ENCODE peak calls at places on chromosomes 7 and 10, in four cellular contexts. M is K562, O is endothelial cell of umbilical vein, Q is GM12878. N is an unnamed sample.

GRCh38 chr10:4372601-4373000 is 453.4 kb upstream of the AKR1E2 start:
- DNase-seq in M (no peak), O (peak), Q (no peak), N (no peak)

GRCh38 chr7:159226303-159226702 is 81.6 kb upstream of the VIPR2 start:
- DNase-seq in Q (no peak), M (no peak), O (no peak), N (no peak)

GRCh38 chr10:31942892-31943291 is 14.3 kb upstream of the ARHGAP12 start:
- DNase-seq in Q (no peak), O (no peak), M (no peak), N (peak)

GRCh38 chr7:16027396-16027795 is 340.9 kb upstream of the MEOX2 start:
- DNase-seq in M (no peak), O (no peak), Q (no peak), N (no peak)

GRCh38 chr10:56973766-56974165 is 612.7 kb upstream of the ZWINT start:
- DNase-seq in Q (no peak), M (no peak), O (no peak), N (no peak)

GRCh38 chr10:66695046-66695445 is 230.8 kb upstream of the LRRTM3 start:
- DNase-seq in Q (no peak), O (no peak), M (no peak), N (no peak)

GRCh38 chr10:43225787-43226153 is 41.1 kb downstream of the RASGEF1A start:
- DNase-seq in Q (no peak), O (no peak), M (no peak), N (no peak)

GRCh38 chr7:43112941-43113621 is 634 bp downstream of the HECW1 start:
- DNase-seq in M (peak), O (peak), Q (no peak), N (no peak)

GRCh38 chr7:2242541-2243482 is 786 bp downstream of the NUDT1 start:
- DNase-seq in M (no peak), O (peak), Q (no peak), N (peak)

GRCh38 chr7:145919712-145920111 is 196.9 kb upstream of the CNTNAP2 start:
- DNase-seq in Q (no peak), M (no peak), O (no peak), N (no peak)

GRCh38 chr7:131735151-131735550 is 178.7 kb upstream of the PODXL start:
- DNase-seq in Q (no peak), O (peak), M (no peak), N (no peak)

GRCh38 chr7:33093266-33093665 is 15.9 kb downstream of the RP9 start:
- DNase-seq in O (no peak), M (no peak), Q (no peak), N (no peak)

GRCh38 chr7:4080013-4080412 is 602.1 kb upstream of the FOXK1 start:
- DNase-seq in Q (no peak), M (no peak), O (no peak), N (no peak)

GRCh38 chr7:29639887-29640600 is 76.4 kb downstream of the PRR15 start:
- DNase-seq in O (no peak), M (no peak), Q (no peak), N (no peak)

GRCh38 chr10:125415964-125416363 is 255.6 kb upstream of the CTBP2 start:
- DNase-seq in O (no peak), M (no peak), Q (no peak), N (no peak)

GRCh38 chr7:80841566-80842478 is 77.0 kb downstream of the SEMA3C start:
- DNase-seq in O (no peak), M (no peak), Q (no peak), N (no peak)

GRCh38 chr7:139515266-139515665 is 8.2 kb upstream of the CLEC2L start:
- DNase-seq in Q (no peak), M (no peak), O (no peak), N (no peak)

GRCh38 chr10:79386637-79387465 is 39.6 kb downstream of the PPIF start:
- DNase-seq in O (no peak), M (no peak), Q (no peak), N (no peak)

GRCh38 chr7:76257973-76258372 is 44.5 kb upstream of the HSPB1 start:
- DNase-seq in M (peak), Q (no peak), O (no peak), N (peak)

GRCh38 chr7:151507806-151508205 is 11.9 kb downstream of the RHEB start:
- DNase-seq in Q (no peak), O (peak), M (no peak), N (no peak)
- H2AFZ ChIP-seq in Q (no peak), O (no peak), M (no peak), N (no peak)

GRCh38 chr7:148721390-148721789 is 22.7 kb downstream of the CUL1 start:
- DNase-seq in Q (no peak), O (no peak), M (no peak), N (no peak)

GRCh38 chr7:148717266-148717793 is 18.6 kb downstream of the CUL1 start:
- DNase-seq in O (no peak), M (no peak), Q (no peak), N (no peak)

GRCh38 chr7:148719753-148720152 is 21.1 kb downstream of the CUL1 start:
- DNase-seq in O (no peak), Q (no peak), M (no peak), N (no peak)

GRCh38 chr7:148720472-148720871 is 21.8 kb downstream of the CUL1 start:
- DNase-seq in M (no peak), O (no peak), Q (no peak), N (no peak)

DNA sequence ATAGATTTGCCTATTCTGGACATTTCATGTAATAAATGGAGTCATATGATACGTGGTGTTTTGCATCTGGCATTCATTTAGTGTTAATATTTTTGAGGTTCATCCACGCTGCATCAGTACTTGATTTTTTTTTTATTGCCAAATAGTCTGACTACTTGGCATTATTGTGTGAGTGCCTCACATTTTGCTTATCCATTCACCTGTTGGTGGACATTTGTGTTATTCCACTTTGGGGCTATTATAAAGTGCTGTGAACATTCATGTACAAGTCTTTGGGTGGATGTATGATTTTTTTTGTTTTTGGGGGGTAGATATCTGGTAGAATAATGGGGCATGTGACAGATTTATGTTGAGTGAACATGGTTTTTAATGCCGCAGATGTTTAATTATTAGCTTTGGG is 19.7 kb downstream of the CUL1 start:
- DNase-seq in Q (no peak), O (no peak), M (no peak), N (no peak)
- H3K4me2 ChIP-seq in Q (no peak), O (no peak), M (no peak), N (no peak)

DNA sequence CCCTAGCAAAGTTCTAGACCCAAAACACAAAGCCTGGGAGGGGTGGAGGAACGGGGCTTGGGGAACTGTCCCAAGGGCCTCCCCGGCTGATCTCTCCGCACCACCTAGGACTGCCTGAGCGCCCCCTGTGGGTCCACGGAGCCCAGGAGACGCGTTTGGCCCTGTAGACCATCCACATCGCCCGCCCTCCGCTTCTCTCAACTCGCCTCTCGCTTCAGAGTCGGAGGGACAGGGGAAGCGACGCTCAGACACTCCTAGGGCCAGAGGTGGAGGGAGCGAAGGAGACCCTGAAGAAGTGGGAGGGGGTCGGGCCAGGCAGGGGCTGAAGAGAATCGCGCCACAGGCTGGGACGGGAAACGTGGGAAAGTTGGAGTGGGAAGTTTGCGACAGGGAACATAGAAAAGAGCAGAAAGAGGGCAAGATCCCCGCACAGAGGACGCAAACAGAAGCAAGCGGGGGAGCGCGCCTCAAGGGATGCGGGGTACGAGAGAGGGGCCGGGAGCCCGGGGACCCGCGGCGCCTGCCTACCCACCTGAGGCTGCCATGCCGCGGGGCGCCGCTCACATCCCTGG is 378 bp downstream of the PIK3AP1 start:
- DNase-seq in O (no peak), M (peak), Q (no peak), N (peak)
- TF ChIP-seq MYC in O (no peak), M (no peak), Q (no peak), N (no peak)

GRCh38 chr7:6286486-6286885 is 14.1 kb upstream of the CYTH3 start:
- DNase-seq in Q (no peak), M (no peak), O (no peak), N (no peak)
- H2AFZ ChIP-seq in Q (no peak), M (no peak), O (no peak), N (no peak)

GRCh38 chr10:93059975-93060886 is at the start of gene CYP26C1:
- DNase-seq in Q (no peak), O (no peak), M (no peak), N (no peak)
- H3K4me2 ChIP-seq in Q (no peak), O (no peak), M (no peak), N (no peak)

GRCh38 chr10:60352105-60352504 is 37.6 kb downstream of the ANK3 start:
- DNase-seq in Q (peak), O (no peak), M (no peak), N (no peak)

GRCh38 chr10:60349426-60349825 is 40.2 kb downstream of the ANK3 start:
- DNase-seq in Q (no peak), O (no peak), M (no peak), N (no peak)

GRCh38 chr10:60350400-60350799 is 39.3 kb downstream of the ANK3 start:
- DNase-seq in Q (no peak), O (peak), M (no peak), N (no peak)

GRCh38 chr10:60348982-60349381 is 40.7 kb downstream of the ANK3 start:
- DNase-seq in Q (no peak), O (no peak), M (no peak), N (no peak)

GRCh38 chr10:60351191-60351853 is 38.4 kb downstream of the ANK3 start:
- DNase-seq in Q (peak), M (no peak), O (no peak), N (no peak)
- TF ChIP-seq MYC in Q (no peak), M (no peak), O (no peak), N (no peak)

GRCh38 chr10:119368581-119368980 is 161.2 kb downstream of the GRK5 start:
- DNase-seq in O (no peak), Q (no peak), M (no peak), N (no peak)

GRCh38 chr10:119370046-119370770 is 162.8 kb downstream of the GRK5 start:
- DNase-seq in Q (no peak), M (no peak), O (peak), N (no peak)

GRCh38 chr10:119367841-119368549 is 160.6 kb downstream of the GRK5 start:
- DNase-seq in O (peak), Q (no peak), M (no peak), N (no peak)

GRCh38 chr10:119370972-119371703 is 163.8 kb downstream of the GRK5 start:
- DNase-seq in O (peak), M (no peak), Q (no peak), N (no peak)

GRCh38 chr10:119368991-119369869 is 161.9 kb downstream of the GRK5 start:
- DNase-seq in M (no peak), Q (no peak), O (peak), N (no peak)
- H2AFZ ChIP-seq in M (no peak), Q (no peak), O (no peak), N (no peak)

GRCh38 chr7:44541-44896 is 147.9 kb upstream of the FAM20C start:
- DNase-seq in O (no peak), M (no peak), Q (no peak), N (no peak)
- H3K4me2 ChIP-seq in O (no peak), M (no peak), Q (no peak), N (no peak)

GRCh38 chr10:77506517-77506916 is 131.1 kb downstream of the KCNMA1 start:
- DNase-seq in Q (no peak), M (no peak), O (no peak), N (no peak)
- TF ChIP-seq MYC in Q (no peak), M (no peak), O (no peak), N (no peak)

N was measured in HepG2.